ENCODE peak calls at places on chromosomes 2 and 18, in six cellular contexts. W is K562, T is GM12878, K is HCT116, A is HepG2, J is H1. G is an unnamed sample. For H3K79me2, the result is how much of the 10 kb centered on the place peaks cover.

GRCh38 chr2:11127791-11128190 is 27.5 kb upstream of the SLC66A3 start:
- DNase-seq in W (no peak), T (no peak), K (no peak), A (no peak), J (no peak), G (no peak)

GRCh38 chr2:204452464-204453023 is 92.7 kb upstream of the PARD3B start:
- DNase-seq in W (no peak), T (no peak), K (peak), A (peak), J (no peak), G (no peak)

GRCh38 chr2:232838406-232838874 is 31.6 kb upstream of the SNORC start:
- DNase-seq in W (peak), T (peak), K (no peak), A (peak), J (no peak), G (no peak)

GRCh38 chr2:2832657-2833056 is 501.6 kb upstream of the MYT1L start:
- DNase-seq in W (no peak), T (no peak), K (no peak), A (no peak), J (no peak), G (no peak)

GRCh38 chr2:233363744-233364235 is 9.5 kb downstream of the DGKD start:
- DNase-seq in W (no peak), T (no peak), K (no peak), A (no peak), J (no peak), G (no peak)

GRCh38 chr18:3256693-3257626 is 5.0 kb upstream of the MYL12B start:
- DNase-seq in W (no peak), T (no peak), K (no peak), A (peak), J (no peak), G (no peak)

GRCh38 chr18:48942554-48943261 is 8.1 kb downstream of the SMAD7 start:
- DNase-seq in W (no peak), T (no peak), K (peak), A (peak), J (no peak), G (no peak)

GRCh38 chr2:160227252-160227651 is 27.2 kb upstream of the ITGB6 start:
- DNase-seq in W (no peak), T (no peak), K (no peak), A (no peak), J (no peak), G (no peak)

GRCh38 chr18:31750259-31750658 is 10.4 kb downstream of the SLC25A52 start:
- DNase-seq in W (no peak), T (no peak), K (no peak), A (no peak), J (no peak), G (no peak)

GRCh38 chr2:85741811-85742507 is 11.8 kb upstream of the ATOH8 start:
- DNase-seq in W (no peak), T (no peak), K (no peak), A (peak), J (no peak), G (peak)

GRCh38 chr2:59276033-59276432 is 1034.9 kb upstream of the FANCL start:
- DNase-seq in W (peak), T (no peak), K (no peak), A (no peak), J (no peak), G (no peak)

GRCh38 chr18:54883816-54884604 is 55.7 kb downstream of the RAB27B start:
- DNase-seq in W (no peak), T (no peak), K (no peak), A (no peak), J (no peak), G (no peak)

GRCh38 chr2:12227941-12228608 is 481.6 kb downstream of the LPIN1 start:
- DNase-seq in W (no peak), T (no peak), K (no peak), A (no peak), J (no peak), G (no peak)

GRCh38 chr2:172976816-172977215 is 98.8 kb upstream of the MAP3K20 start:
- DNase-seq in W (no peak), T (no peak), K (no peak), A (no peak), J (no peak), G (no peak)

GRCh38 chr2:12549641-12550040 is 167.1 kb upstream of the TRIB2 start:
- DNase-seq in W (no peak), T (no peak), K (no peak), A (no peak), J (no peak), G (no peak)

GRCh38 chr2:208369091-208369490 is 37.5 kb upstream of the PTH2R start:
- DNase-seq in W (no peak), T (no peak), K (no peak), A (peak), J (no peak), G (no peak)

GRCh38 chr2:145931836-145932352 is 1412.0 kb upstream of the ZEB2 start:
- DNase-seq in W (no peak), T (no peak), K (no peak), A (no peak), J (peak), G (no peak)

GRCh38 chr2:71620851-71621251 is 167.5 kb downstream of the DYSF start:
- DNase-seq in W (no peak), T (no peak), K (no peak), A (no peak), J (no peak), G (no peak)

GRCh38 chr2:100274076-100274475 is 48.2 kb downstream of the LONRF2 start:
- DNase-seq in W (no peak), T (no peak), K (no peak), A (no peak), J (no peak), G (no peak)

GRCh38 chr2:232365621-232366321 is 12.8 kb upstream of the ALPP start:
- DNase-seq in W (peak), T (no peak), K (peak), A (peak), J (no peak), G (peak)

GRCh38 chr2:149799296-149799695 is 211.7 kb upstream of the MMADHC start:
- DNase-seq in W (no peak), T (no peak), K (peak), A (no peak), J (no peak), G (peak)

GRCh38 chr2:127080941-127081769 is 25.8 kb downstream of the BIN1 start:
- DNase-seq in W (no peak), T (no peak), K (no peak), A (no peak), J (no peak), G (no peak)
- H3K79me2 ChIP-seq in W (under half), T (under half), K (under half), A (under half), J (under half), G (under half)

GRCh38 chr2:235271936-235272335 is 221.9 kb upstream of the AGAP1 start:
- DNase-seq in W (no peak), T (no peak), K (no peak), A (no peak), J (no peak), G (no peak)
- TF ChIP-seq YY1 in W (no peak), T (no peak), K (no peak), A (no peak), J (no peak), G (no peak)

GRCh38 chr2:157845081-157845480 is 31.0 kb downstream of the ACVR1 start:
- DNase-seq in W (no peak), T (no peak), K (no peak), A (no peak), J (no peak), G (no peak)
- H3K79me2 ChIP-seq in W (under half), T (under half), K (under half), A (under half), J (under half), G (half or more)

DNA sequence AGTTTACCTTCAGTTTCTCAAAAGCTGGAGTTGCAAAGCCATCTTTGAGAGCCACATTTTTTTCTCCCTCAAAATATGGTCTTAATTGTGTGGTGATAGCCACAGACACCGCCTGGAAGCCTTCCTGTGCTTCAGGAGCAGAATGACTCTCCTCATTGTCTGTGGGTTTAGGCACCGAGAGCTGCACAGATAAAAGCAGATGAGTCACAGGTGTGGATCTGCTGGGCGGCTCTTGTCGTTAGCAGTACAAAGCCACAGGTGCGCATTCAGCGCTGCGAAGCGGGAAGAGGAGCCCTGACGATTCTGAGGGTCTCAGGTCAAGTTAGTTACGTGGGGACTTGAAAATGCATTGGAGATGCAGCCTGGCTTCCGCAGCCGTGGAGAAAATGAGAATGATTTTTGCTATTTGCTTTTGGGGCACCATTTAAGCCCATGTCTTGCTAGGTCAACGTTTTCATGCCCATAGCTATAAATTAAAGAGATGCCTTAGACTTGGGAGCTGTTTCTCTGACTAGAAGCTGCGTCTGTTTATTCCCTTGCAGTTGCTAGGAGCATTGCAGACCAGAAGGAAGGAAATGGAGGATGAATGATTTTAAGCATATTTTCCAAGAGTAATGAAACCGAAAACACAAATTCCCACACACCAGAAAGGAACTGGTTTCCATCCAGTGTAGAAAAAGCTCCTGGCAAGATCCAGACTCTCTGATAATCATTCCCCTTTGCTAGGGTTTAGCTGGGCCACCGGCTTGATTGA is 51.5 kb downstream of the KLHL29 start:
- DNase-seq in W (no peak), T (no peak), K (no peak), A (no peak), J (peak), G (no peak)
- TF ChIP-seq YY1 in W (no peak), T (no peak), K (no peak), A (no peak), J (no peak), G (no peak)

G was measured in SK-N-SH.